ENCODE peak calls at places on chromosomes 13 and 19, in six cellular contexts. One of them, this sample, is unnamed.

GRCh38 chr19:18176367-18177310 is 3.0 kb downstream of the IFI30 start:
- DNase-seq in IMR-90: no peak
- DNase-seq in mesendoderm: no peak
- DNase-seq in neural progenitor cell: no peak
- DNase-seq in GM12878: no peak
- DNase-seq in H9: no peak
- DNase-seq in this sample: no peak

GRCh38 chr19:18781885-18782527 is 9.1 kb downstream of the COMP start:
- DNase-seq in H9: no peak
- DNase-seq in neural progenitor cell: no peak
- DNase-seq in IMR-90: no peak
- DNase-seq in GM12878: no peak
- DNase-seq in mesendoderm: no peak
- DNase-seq in this sample: no peak

GRCh38 chr13:38880397-38880796 is 110.2 kb downstream of the STOML3 start:
- DNase-seq in IMR-90: no peak
- DNase-seq in H9: no peak
- DNase-seq in mesendoderm: no peak
- DNase-seq in GM12878: no peak
- DNase-seq in neural progenitor cell: no peak
- DNase-seq in this sample: no peak

GRCh38 chr13:65606622-65607021 is 1623.5 kb downstream of the PCDH9 start:
- DNase-seq in IMR-90: peak
- DNase-seq in mesendoderm: no peak
- DNase-seq in neural progenitor cell: no peak
- DNase-seq in GM12878: no peak
- DNase-seq in H9: no peak
- DNase-seq in this sample: peak

GRCh38 chr13:25103711-25104110 is 7.8 kb downstream of the PABPC3 start:
- DNase-seq in IMR-90: no peak
- DNase-seq in H9: no peak
- DNase-seq in mesendoderm: no peak
- DNase-seq in GM12878: no peak
- DNase-seq in neural progenitor cell: no peak
- DNase-seq in this sample: no peak

GRCh38 chr13:31162151-31163008 is 676 bp upstream of the HSPH1 start:
- DNase-seq in mesendoderm: peak
- DNase-seq in neural progenitor cell: peak
- DNase-seq in GM12878: peak
- DNase-seq in IMR-90: peak
- DNase-seq in H9: peak
- DNase-seq in this sample: peak

GRCh38 chr13:98565726-98566577 is 11.0 kb downstream of the STK24 start:
- DNase-seq in IMR-90: no peak
- DNase-seq in GM12878: no peak
- DNase-seq in H9: no peak
- DNase-seq in mesendoderm: no peak
- DNase-seq in neural progenitor cell: no peak
- DNase-seq in this sample: no peak

GRCh38 chr19:50377051-50377441 is 789 bp downstream of the NR1H2 start:
- DNase-seq in H9: no peak
- DNase-seq in IMR-90: no peak
- DNase-seq in neural progenitor cell: no peak
- DNase-seq in mesendoderm: peak
- DNase-seq in GM12878: no peak
- DNase-seq in this sample: peak

GRCh38 chr13:19362946-19363510 is 181.4 kb upstream of the TUBA3C start:
- DNase-seq in H9: no peak
- DNase-seq in IMR-90: no peak
- DNase-seq in mesendoderm: no peak
- DNase-seq in neural progenitor cell: no peak
- DNase-seq in GM12878: no peak
- DNase-seq in this sample: no peak

GRCh38 chr19:3350014-3350663 is 16.2 kb upstream of the NFIC start:
- DNase-seq in GM12878: no peak
- DNase-seq in H9: no peak
- DNase-seq in IMR-90: peak
- DNase-seq in mesendoderm: no peak
- DNase-seq in neural progenitor cell: no peak
- DNase-seq in this sample: no peak

GRCh38 chr13:102234618-102235017 is 167.2 kb downstream of the FGF14 start:
- DNase-seq in H9: no peak
- DNase-seq in neural progenitor cell: no peak
- DNase-seq in mesendoderm: no peak
- DNase-seq in GM12878: no peak
- DNase-seq in IMR-90: peak
- DNase-seq in this sample: no peak

GRCh38 chr13:32039056-32039455 is 7.5 kb downstream of the FRY start:
- DNase-seq in GM12878: no peak
- DNase-seq in mesendoderm: no peak
- DNase-seq in IMR-90: peak
- DNase-seq in H9: no peak
- DNase-seq in neural progenitor cell: no peak
- DNase-seq in this sample: peak

GRCh38 chr19:10408511-10409291 is 5.4 kb upstream of the CDC37 start:
- DNase-seq in H9: no peak
- DNase-seq in IMR-90: no peak
- DNase-seq in neural progenitor cell: no peak
- DNase-seq in mesendoderm: no peak
- DNase-seq in GM12878: no peak
- DNase-seq in this sample: no peak

GRCh38 chr19:18423258-18424020 is 4.2 kb downstream of the SSBP4 start:
- DNase-seq in GM12878: no peak
- DNase-seq in neural progenitor cell: no peak
- DNase-seq in IMR-90: no peak
- DNase-seq in H9: no peak
- DNase-seq in mesendoderm: no peak
- DNase-seq in this sample: no peak

GRCh38 chr13:77184455-77184854 is 142.4 kb downstream of the MYCBP2 start:
- DNase-seq in neural progenitor cell: no peak
- DNase-seq in mesendoderm: no peak
- DNase-seq in GM12878: peak
- DNase-seq in IMR-90: no peak
- DNase-seq in H9: no peak
- DNase-seq in this sample: no peak

GRCh38 chr19:55750715-55751114 is 8.2 kb upstream of the RFPL4A start:
- DNase-seq in mesendoderm: no peak
- DNase-seq in neural progenitor cell: no peak
- DNase-seq in GM12878: no peak
- DNase-seq in H9: no peak
- DNase-seq in IMR-90: no peak
- DNase-seq in this sample: no peak
- H3K9ac ChIP-seq in mesendoderm: no peak
- H3K9ac ChIP-seq in neural progenitor cell: no peak
- H3K9ac ChIP-seq in GM12878: no peak
- H3K9ac ChIP-seq in H9: no peak
- H3K9ac ChIP-seq in IMR-90: no peak
- H3K9ac ChIP-seq in this sample: no peak

GRCh38 chr19:30318261-30318660 is 53.9 kb upstream of the ZNF536 start:
- DNase-seq in H9: no peak
- DNase-seq in IMR-90: no peak
- DNase-seq in GM12878: no peak
- DNase-seq in neural progenitor cell: no peak
- DNase-seq in mesendoderm: no peak
- DNase-seq in this sample: no peak
- H3K9ac ChIP-seq in H9: no peak
- H3K9ac ChIP-seq in IMR-90: no peak
- H3K9ac ChIP-seq in GM12878: no peak
- H3K9ac ChIP-seq in neural progenitor cell: no peak
- H3K9ac ChIP-seq in mesendoderm: no peak
- H3K9ac ChIP-seq in this sample: no peak

DNA sequence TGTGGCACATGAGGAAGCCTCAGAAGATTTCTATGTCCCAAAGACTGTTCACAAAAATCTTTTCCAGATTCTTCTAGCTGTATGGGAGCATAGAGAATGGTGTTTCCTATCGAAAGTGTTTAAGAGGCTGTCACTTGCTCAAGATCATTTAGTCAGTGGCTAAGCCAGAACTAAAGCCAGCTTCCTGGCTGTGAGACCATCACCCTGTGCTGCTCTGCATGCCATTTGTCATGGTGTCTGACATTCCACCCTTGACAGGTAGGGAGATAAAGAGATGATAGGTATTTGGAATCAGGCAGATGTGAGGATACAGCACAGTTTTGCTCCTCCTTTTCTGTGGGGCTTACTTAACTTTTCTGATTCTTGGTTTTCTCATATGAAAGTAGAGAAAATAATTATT is 177.3 kb downstream of the DNAJC15 start:
- DNase-seq in GM12878: no peak
- DNase-seq in IMR-90: no peak
- DNase-seq in neural progenitor cell: no peak
- DNase-seq in mesendoderm: peak
- DNase-seq in H9: no peak
- DNase-seq in this sample: no peak
- H3K9ac ChIP-seq in GM12878: no peak
- H3K9ac ChIP-seq in IMR-90: no peak
- H3K9ac ChIP-seq in neural progenitor cell: no peak
- H3K9ac ChIP-seq in mesendoderm: no peak
- H3K9ac ChIP-seq in H9: no peak
- H3K9ac ChIP-seq in this sample: no peak

DNA sequence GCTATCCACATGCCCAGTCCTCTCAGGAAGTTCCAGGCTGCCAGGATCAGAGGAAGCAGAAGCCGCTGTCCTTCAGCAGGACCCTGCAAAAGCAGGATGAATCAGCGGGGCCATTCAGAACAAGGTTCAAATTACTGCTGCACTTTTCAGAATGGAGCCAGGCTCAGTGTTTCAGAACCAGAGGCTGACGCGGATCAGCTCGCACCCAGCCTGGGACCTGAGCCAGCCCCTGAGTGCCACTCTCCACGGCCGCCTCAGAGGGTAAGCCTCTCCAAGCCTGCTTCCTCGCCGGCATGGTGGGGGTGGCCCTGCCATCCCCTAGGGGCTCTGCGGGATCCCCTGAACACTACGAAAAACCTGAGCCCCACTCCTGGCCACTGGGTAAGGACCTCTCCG is 24.7 kb downstream of the RASA3 start:
- DNase-seq in GM12878: no peak
- DNase-seq in mesendoderm: no peak
- DNase-seq in H9: no peak
- DNase-seq in neural progenitor cell: no peak
- DNase-seq in IMR-90: peak
- DNase-seq in this sample: peak
- H3K9ac ChIP-seq in GM12878: no peak
- H3K9ac ChIP-seq in mesendoderm: no peak
- H3K9ac ChIP-seq in H9: no peak
- H3K9ac ChIP-seq in neural progenitor cell: no peak
- H3K9ac ChIP-seq in IMR-90: peak
- H3K9ac ChIP-seq in this sample: no peak

DNA sequence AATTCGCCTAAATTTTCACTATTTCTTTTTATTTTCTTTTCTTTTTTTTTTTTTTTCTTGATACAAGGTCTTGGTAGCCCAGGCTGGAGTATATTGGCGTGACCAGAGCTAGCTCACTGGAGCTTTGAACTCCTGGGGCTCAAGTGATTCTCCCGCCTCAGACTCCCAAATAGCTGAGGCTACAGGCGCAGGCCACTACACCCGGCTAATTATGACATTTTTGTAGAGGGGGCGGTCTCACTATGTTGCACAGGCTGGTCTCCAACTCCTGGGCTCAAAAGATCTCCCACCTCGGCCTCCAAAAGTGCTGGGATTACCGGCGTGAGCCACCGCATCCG is 37.3 kb upstream of the LSM14A start:
- DNase-seq in mesendoderm: no peak
- DNase-seq in IMR-90: no peak
- DNase-seq in GM12878: no peak
- DNase-seq in neural progenitor cell: no peak
- DNase-seq in H9: no peak
- DNase-seq in this sample: no peak
- H3K9ac ChIP-seq in mesendoderm: peak
- H3K9ac ChIP-seq in IMR-90: peak
- H3K9ac ChIP-seq in GM12878: peak
- H3K9ac ChIP-seq in neural progenitor cell: no peak
- H3K9ac ChIP-seq in H9: peak
- H3K9ac ChIP-seq in this sample: peak

GRCh38 chr13:112983042-112983305 is 14.0 kb downstream of the MCF2L start:
- DNase-seq in GM12878: no peak
- DNase-seq in neural progenitor cell: no peak
- DNase-seq in IMR-90: no peak
- DNase-seq in H9: no peak
- DNase-seq in mesendoderm: no peak
- DNase-seq in this sample: no peak
- H3K9ac ChIP-seq in GM12878: no peak
- H3K9ac ChIP-seq in neural progenitor cell: no peak
- H3K9ac ChIP-seq in IMR-90: no peak
- H3K9ac ChIP-seq in H9: no peak
- H3K9ac ChIP-seq in mesendoderm: no peak
- H3K9ac ChIP-seq in this sample: no peak

GRCh38 chr13:110756268-110756667 is 42.8 kb downstream of the ING1 start:
- DNase-seq in GM12878: no peak
- DNase-seq in H9: no peak
- DNase-seq in mesendoderm: peak
- DNase-seq in neural progenitor cell: no peak
- DNase-seq in IMR-90: peak
- DNase-seq in this sample: peak
- H3K9ac ChIP-seq in GM12878: no peak
- H3K9ac ChIP-seq in H9: no peak
- H3K9ac ChIP-seq in mesendoderm: no peak
- H3K9ac ChIP-seq in neural progenitor cell: no peak
- H3K9ac ChIP-seq in IMR-90: no peak
- H3K9ac ChIP-seq in this sample: no peak

GRCh38 chr19:6217752-6218403 is 61.9 kb downstream of the MLLT1 start:
- DNase-seq in GM12878: no peak
- DNase-seq in H9: no peak
- DNase-seq in mesendoderm: no peak
- DNase-seq in IMR-90: no peak
- DNase-seq in neural progenitor cell: no peak
- DNase-seq in this sample: no peak
- H3K9ac ChIP-seq in GM12878: no peak
- H3K9ac ChIP-seq in H9: no peak
- H3K9ac ChIP-seq in mesendoderm: peak
- H3K9ac ChIP-seq in IMR-90: no peak
- H3K9ac ChIP-seq in neural progenitor cell: no peak
- H3K9ac ChIP-seq in this sample: no peak